ENCODE peak calls at places on chromosomes 5 and 9, in eight cellular contexts. D is endothelial cell of umbilical vein; Z is substantia nigra; S is cardiac fibroblast; L is stimulated activated CD8-positive, alpha-beta memory T cell treated with anti-CD3 and anti-CD28 coated beads, Interleukin-4, amount 100 ng/mL, for 4 hours; W is NCI-H1092; O is neuronal stem cell; X is stimulated activated CD4-positive, alpha-beta T cell treated with anti-CD3 and anti-CD28 coated beads, Interleukin-2, amount 100 ng/mL, for 48 hours. V is an unnamed sample.

GRCh38 chr5:143126121-143127019 is 277.1 kb downstream of the NR3C1 start:
- DNase-seq in D (peak), Z (no peak), S (peak), L (no peak), W (no peak), O (no peak), X (no peak), V (no peak)

GRCh38 chr5:64331597-64332277 is 166.1 kb downstream of the RNF180 start:
- DNase-seq in D (no peak), Z (no peak), S (no peak), L (no peak), W (no peak), O (no peak), X (no peak), V (no peak)

GRCh38 chr5:91189480-91190332 is 193.4 kb downstream of the ARRDC3 start:
- DNase-seq in D (peak), Z (no peak), S (peak), L (no peak), W (no peak), O (no peak), X (no peak), V (no peak)

GRCh38 chr5:134530375-134531077 is 5.1 kb downstream of the JADE2 start:
- DNase-seq in D (no peak), Z (peak), S (no peak), L (no peak), W (no peak), O (no peak), X (no peak), V (no peak)

GRCh38 chr9:88049677-88050307 is 75.5 kb upstream of the CDK20 start:
- DNase-seq in D (no peak), Z (no peak), S (no peak), L (no peak), W (no peak), O (no peak), X (no peak), V (no peak)

GRCh38 chr9:93673271-93673843 is 97.0 kb downstream of the PHF2 start:
- DNase-seq in D (no peak), Z (no peak), S (peak), L (no peak), W (peak), O (no peak), X (no peak), V (no peak)

GRCh38 chr5:159533197-159533596 is 202.9 kb upstream of the IL12B start:
- DNase-seq in D (no peak), Z (no peak), S (peak), L (no peak), W (no peak), O (no peak), X (no peak), V (no peak)

GRCh38 chr9:84697494-84698114 is 28.1 kb downstream of the NTRK2 start:
- DNase-seq in D (peak), Z (peak), S (peak), L (no peak), W (peak), O (peak), X (peak), V (peak)

GRCh38 chr5:5377780-5378179 is 44.7 kb upstream of the ICE1 start:
- DNase-seq in D (no peak), Z (no peak), S (no peak), L (no peak), W (no peak), O (no peak), X (no peak), V (no peak)

GRCh38 chr5:50814541-50814940 is 148.1 kb downstream of the PARP8 start:
- DNase-seq in D (no peak), Z (no peak), S (no peak), L (no peak), W (no peak), O (no peak), X (no peak), V (no peak)

GRCh38 chr9:129383005-129383414 is 204.9 kb upstream of the IER5L start:
- DNase-seq in D (no peak), Z (peak), S (no peak), L (no peak), W (no peak), O (no peak), X (no peak), V (no peak)

GRCh38 chr9:98263482-98264357 is 8.3 kb upstream of the TBC1D2 start:
- DNase-seq in D (peak), Z (peak), S (peak), L (peak), W (peak), O (peak), X (peak), V (peak)

GRCh38 chr9:84615574-84615973 is 54.0 kb upstream of the NTRK2 start:
- DNase-seq in D (no peak), Z (no peak), S (no peak), L (no peak), W (no peak), O (no peak), X (no peak), V (no peak)

GRCh38 chr9:95264954-95265615 is 52.4 kb downstream of the FANCC start:
- DNase-seq in D (peak), Z (no peak), S (peak), L (no peak), W (no peak), O (no peak), X (no peak), V (no peak)

GRCh38 chr5:107558951-107559350 is 111.8 kb downstream of the EFNA5 start:
- DNase-seq in D (no peak), Z (no peak), S (no peak), L (no peak), W (no peak), O (no peak), X (no peak), V (no peak)